ENCODE peak calls at places on chromosomes 1 and 21, in eight cellular contexts. V, S, A, N, J, H, U and B are unnamed samples.

GRCh38 chr1:110780600-110781484 is 92.1 kb upstream of the CD53 start:
- DNase-seq in H (no peak), N (peak; percentile 77), S (peak; percentile 75), J (peak; percentile 64), U (peak; percentile 57), V (peak; percentile 71), A (peak; percentile 84), B (peak; percentile 33)

GRCh38 chr1:232383455-232384074 is 246.4 kb downstream of the SIPA1L2 start:
- DNase-seq in H (no peak), J (no peak), U (no peak), A (no peak), V (no peak), S (no peak), N (no peak), B (no peak)

GRCh38 chr1:172742599-172743500 is 83.9 kb downstream of the FASLG start:
- DNase-seq in U (no peak), N (no peak), V (no peak), S (no peak), H (no peak), J (no peak), A (peak; percentile 51), B (no peak)

GRCh38 chr21:28431527-28432200 is 561.0 kb downstream of the LTN1 start:
- DNase-seq in V (no peak), H (no peak), A (no peak), U (no peak), N (no peak), S (no peak), J (no peak), B (no peak)

GRCh38 chr1:22536506-22536905 is 26.8 kb upstream of the EPHA8 start:
- DNase-seq in U (no peak), S (no peak), J (no peak), A (no peak), N (no peak), V (no peak), H (peak; percentile 26), B (no peak)

GRCh38 chr1:203128691-203129500 is 1.4 kb downstream of the ADORA1 start:
- DNase-seq in V (no peak), A (no peak), N (no peak), U (no peak), S (no peak), H (no peak), J (peak; percentile 34), B (no peak)

GRCh38 chr1:119737040-119737682 is 25.4 kb downstream of the PHGDH start:
- DNase-seq in S (peak; percentile 92), A (peak; percentile 84), H (no peak), U (peak; percentile 40), N (no peak), V (no peak), J (peak; percentile 76), B (no peak)

GRCh38 chr1:161069731-161070270 is at the start of gene ARHGAP30:
- DNase-seq in U (no peak), A (no peak), J (no peak), H (peak; percentile 87), S (peak; percentile 38), V (no peak), N (peak; percentile 95), B (no peak)

GRCh38 chr1:100009458-100009857 is 39.7 kb downstream of the SLC35A3 start:
- DNase-seq in V (no peak), H (no peak), N (no peak), A (no peak), U (no peak), J (no peak), S (no peak), B (peak; percentile 6)

GRCh38 chr1:201537966-201538617 is 835 bp upstream of the NAV1 start:
- DNase-seq in H (no peak), V (no peak), S (no peak), U (no peak), N (no peak), J (no peak), A (no peak), B (no peak)

GRCh38 chr1:172041689-172042088 is 200.4 kb downstream of the DNM3 start:
- DNase-seq in J (no peak), H (no peak), V (no peak), N (no peak), A (no peak), U (no peak), S (no peak), B (no peak)

GRCh38 chr1:116476321-116476720 is 94.5 kb downstream of the CD58 start:
- DNase-seq in J (no peak), S (peak; percentile 75), V (no peak), H (no peak), N (no peak), U (peak; percentile 69), A (peak; percentile 40), B (no peak)
- TF ChIP-seq POLR2A in J (no peak), S (peak; percentile 32), V (no peak), H (no peak), N (peak; percentile 79), U (no peak), A (no peak), B (no peak)

GRCh38 chr1:21260405-21261129 is 29.7 kb downstream of the ECE1 start:
- DNase-seq in S (no peak), H (no peak), N (no peak), J (no peak), V (no peak), U (no peak), A (no peak), B (no peak)

GRCh38 chr1:21263653-21264225 is 26.5 kb downstream of the ECE1 start:
- DNase-seq in N (no peak), U (no peak), H (no peak), J (no peak), V (no peak), A (no peak), S (no peak), B (no peak)

GRCh38 chr1:21263052-21263429 is 27.2 kb downstream of the ECE1 start:
- DNase-seq in S (no peak), V (no peak), U (no peak), N (no peak), A (no peak), H (no peak), J (no peak), B (no peak)

GRCh38 chr1:21262282-21263051 is 27.8 kb downstream of the ECE1 start:
- DNase-seq in U (peak; percentile 33), H (peak; percentile 86), J (peak; percentile 87), S (peak; percentile 88), V (peak; percentile 89), N (no peak), A (peak; percentile 74), B (no peak)

GRCh38 chr1:21261551-21262281 is 28.5 kb downstream of the ECE1 start:
- DNase-seq in S (peak; percentile 66), A (peak; percentile 71), N (no peak), H (peak; percentile 80), V (peak; percentile 87), J (no peak), U (no peak), B (peak; percentile 75)
- TF ChIP-seq POLR2A in S (no peak), A (peak; percentile 73), N (no peak), H (no peak), V (no peak), J (peak; percentile 27), U (no peak), B (peak; percentile 29)

GRCh38 chr1:182080955-182081582 is 19.6 kb upstream of the ZNF648 start:
- DNase-seq in J (no peak), V (no peak), N (no peak), S (peak; percentile 35), U (peak; percentile 24), A (peak; percentile 63), H (no peak), B (peak; percentile 47)
- TF ChIP-seq POLR2A in J (no peak), V (no peak), N (no peak), S (no peak), U (no peak), A (no peak), H (no peak), B (no peak)

GRCh38 chr1:45752441-45753052 is 2.1 kb upstream of the IPP start:
- DNase-seq in A (no peak), S (no peak), U (no peak), J (no peak), H (no peak), N (no peak), V (no peak), B (no peak)

GRCh38 chr1:45753248-45754037 is 3.0 kb upstream of the IPP start:
- DNase-seq in U (no peak), H (no peak), N (no peak), S (no peak), V (no peak), A (no peak), J (no peak), B (no peak)

GRCh38 chr1:45746922-45747321 is 3.5 kb downstream of the IPP start:
- DNase-seq in J (no peak), H (no peak), A (no peak), V (no peak), U (no peak), N (no peak), S (no peak), B (no peak)

GRCh38 chr1:45752014-45752413 is 1.6 kb upstream of the IPP start:
- DNase-seq in S (no peak), U (no peak), N (no peak), V (no peak), A (no peak), J (no peak), H (no peak), B (no peak)

GRCh38 chr1:45750298-45751038 is at the start of gene IPP:
- DNase-seq in N (peak; percentile 90), A (peak; percentile 99), V (peak; percentile 97), U (peak; percentile 96), J (peak; percentile 99), H (peak; percentile 99), S (peak; percentile 97), B (peak; percentile 99)
- TF ChIP-seq POLR2A in N (peak; percentile 94), A (peak; percentile 99), V (no peak), U (peak; percentile 93), J (peak; percentile 91), H (peak; percentile 58), S (peak; percentile 97), B (peak; percentile 88)

DNA sequence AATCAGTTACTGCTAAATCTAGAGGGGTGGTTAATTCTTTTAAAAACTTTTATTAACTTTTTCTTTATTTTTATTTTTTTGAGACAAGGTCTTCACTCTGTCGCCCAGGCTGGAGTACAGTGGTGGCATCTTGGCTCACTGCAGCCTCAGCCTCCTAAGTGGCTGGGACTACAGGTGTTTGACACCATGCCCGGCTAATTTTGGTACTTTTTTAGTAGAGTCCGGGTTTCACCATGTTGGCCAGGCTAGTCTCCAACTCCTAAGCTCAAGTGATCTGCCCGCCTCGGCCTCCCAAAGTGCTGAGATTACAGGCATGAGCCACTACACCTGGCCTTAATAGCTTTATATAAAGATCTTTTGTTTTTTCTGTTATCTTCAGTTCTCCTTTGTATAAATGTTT is 11.9 kb downstream of the ZYG11B start:
- DNase-seq in N (no peak), V (no peak), S (no peak), H (no peak), J (no peak), U (no peak), A (no peak), B (no peak)
- TF ChIP-seq POLR2A in N (no peak), V (no peak), S (no peak), H (no peak), J (no peak), U (no peak), A (no peak), B (no peak)